ENCODE peak calls at places on chromosomes 13 and 19, in eight cellular contexts. One of them, this sample, is unnamed. For H3K9me3, the result is how much of the 10 kb centered on the place peaks cover.

GRCh38 chr13:28459911-28460310 is 35.0 kb downstream of the FLT1 start:
- DNase-seq in IMR-90: no peak
- DNase-seq in tibial artery: no peak
- DNase-seq in sigmoid colon: no peak
- DNase-seq in lower lobe of right lung: no peak
- DNase-seq in NT2/D1: no peak
- DNase-seq in left ventricle myocardium inferior: no peak
- DNase-seq in AG04450: no peak
- DNase-seq in this sample: no peak

GRCh38 chr19:19817357-19817756 is 4.2 kb downstream of the ZNF506 start:
- DNase-seq in IMR-90: no peak
- DNase-seq in tibial artery: no peak
- DNase-seq in sigmoid colon: no peak
- DNase-seq in lower lobe of right lung: no peak
- DNase-seq in NT2/D1: no peak
- DNase-seq in left ventricle myocardium inferior: no peak
- DNase-seq in AG04450: no peak
- DNase-seq in this sample: no peak

GRCh38 chr19:36605101-36605838 is at the start of gene ZNF382:
- DNase-seq in IMR-90: peak
- DNase-seq in tibial artery: peak
- DNase-seq in sigmoid colon: peak
- DNase-seq in lower lobe of right lung: peak
- DNase-seq in NT2/D1: no peak
- DNase-seq in left ventricle myocardium inferior: peak
- DNase-seq in AG04450: peak
- DNase-seq in this sample: peak

GRCh38 chr13:64993514-64994164 is 2236.5 kb downstream of the PCDH9 start:
- DNase-seq in IMR-90: no peak
- DNase-seq in tibial artery: no peak
- DNase-seq in sigmoid colon: no peak
- DNase-seq in lower lobe of right lung: no peak
- DNase-seq in NT2/D1: no peak
- DNase-seq in left ventricle myocardium inferior: no peak
- DNase-seq in AG04450: no peak
- DNase-seq in this sample: no peak

GRCh38 chr19:49103331-49104085 is 10.7 kb upstream of the LIN7B start:
- DNase-seq in IMR-90: no peak
- DNase-seq in tibial artery: no peak
- DNase-seq in sigmoid colon: no peak
- DNase-seq in lower lobe of right lung: no peak
- DNase-seq in NT2/D1: no peak
- DNase-seq in left ventricle myocardium inferior: no peak
- DNase-seq in AG04450: no peak
- DNase-seq in this sample: no peak

GRCh38 chr19:42216653-42217521 is 590 bp downstream of the DEDD2 start:
- DNase-seq in IMR-90: peak
- DNase-seq in tibial artery: no peak
- DNase-seq in sigmoid colon: peak
- DNase-seq in lower lobe of right lung: peak
- DNase-seq in NT2/D1: peak
- DNase-seq in left ventricle myocardium inferior: peak
- DNase-seq in AG04450: no peak
- DNase-seq in this sample: peak

GRCh38 chr19:18317998-18318800 is 4.7 kb downstream of the LSM4 start:
- DNase-seq in IMR-90: no peak
- DNase-seq in tibial artery: no peak
- DNase-seq in sigmoid colon: no peak
- DNase-seq in lower lobe of right lung: peak
- DNase-seq in NT2/D1: no peak
- DNase-seq in left ventricle myocardium inferior: peak
- DNase-seq in AG04450: no peak
- DNase-seq in this sample: no peak

GRCh38 chr19:29942404-29943261 is 594 bp downstream of the URI1 start:
- DNase-seq in IMR-90: no peak
- DNase-seq in tibial artery: peak
- DNase-seq in sigmoid colon: peak
- DNase-seq in lower lobe of right lung: peak
- DNase-seq in NT2/D1: no peak
- DNase-seq in left ventricle myocardium inferior: peak
- DNase-seq in AG04450: no peak
- DNase-seq in this sample: peak

GRCh38 chr19:34228762-34229161 is 25.6 kb upstream of the GARRE1 start:
- DNase-seq in IMR-90: no peak
- DNase-seq in tibial artery: no peak
- DNase-seq in sigmoid colon: no peak
- DNase-seq in lower lobe of right lung: no peak
- DNase-seq in NT2/D1: no peak
- DNase-seq in left ventricle myocardium inferior: no peak
- DNase-seq in AG04450: no peak
- DNase-seq in this sample: no peak

GRCh38 chr13:36131931-36132297 is 732 bp upstream of the DCLK1 start:
- DNase-seq in IMR-90: no peak
- DNase-seq in tibial artery: peak
- DNase-seq in sigmoid colon: peak
- DNase-seq in lower lobe of right lung: peak
- DNase-seq in NT2/D1: no peak
- DNase-seq in left ventricle myocardium inferior: peak
- DNase-seq in AG04450: no peak
- DNase-seq in this sample: no peak

GRCh38 chr13:95608640-95609280 is 35.7 kb downstream of the DZIP1 start:
- DNase-seq in IMR-90: no peak
- DNase-seq in tibial artery: no peak
- DNase-seq in sigmoid colon: no peak
- DNase-seq in lower lobe of right lung: no peak
- DNase-seq in NT2/D1: no peak
- DNase-seq in left ventricle myocardium inferior: no peak
- DNase-seq in AG04450: no peak
- DNase-seq in this sample: no peak

GRCh38 chr13:46296920-46297319 is 85.2 kb downstream of the LRRC63 start:
- DNase-seq in IMR-90: peak
- DNase-seq in tibial artery: no peak
- DNase-seq in sigmoid colon: no peak
- DNase-seq in lower lobe of right lung: no peak
- DNase-seq in NT2/D1: no peak
- DNase-seq in left ventricle myocardium inferior: no peak
- DNase-seq in AG04450: peak
- DNase-seq in this sample: no peak

GRCh38 chr13:32316030-32316344 is 679 bp downstream of the BRCA2 start:
- DNase-seq in IMR-90: no peak
- DNase-seq in tibial artery: no peak
- DNase-seq in sigmoid colon: no peak
- DNase-seq in lower lobe of right lung: no peak
- DNase-seq in NT2/D1: no peak
- DNase-seq in left ventricle myocardium inferior: no peak
- DNase-seq in AG04450: no peak
- DNase-seq in this sample: no peak

GRCh38 chr19:30590596-30591229 is 218.5 kb downstream of the ZNF536 start:
- DNase-seq in IMR-90: no peak
- DNase-seq in tibial artery: no peak
- DNase-seq in sigmoid colon: no peak
- DNase-seq in lower lobe of right lung: no peak
- DNase-seq in NT2/D1: no peak
- DNase-seq in left ventricle myocardium inferior: no peak
- DNase-seq in AG04450: no peak
- DNase-seq in this sample: no peak

GRCh38 chr19:44738161-44738535 is 10.4 kb upstream of the BCL3 start:
- DNase-seq in IMR-90: no peak
- DNase-seq in tibial artery: no peak
- DNase-seq in sigmoid colon: no peak
- DNase-seq in lower lobe of right lung: no peak
- DNase-seq in NT2/D1: no peak
- DNase-seq in left ventricle myocardium inferior: no peak
- DNase-seq in AG04450: no peak
- DNase-seq in this sample: no peak

GRCh38 chr19:44734357-44734756 is 14.2 kb upstream of the BCL3 start:
- DNase-seq in IMR-90: no peak
- DNase-seq in tibial artery: no peak
- DNase-seq in sigmoid colon: no peak
- DNase-seq in lower lobe of right lung: no peak
- DNase-seq in NT2/D1: no peak
- DNase-seq in left ventricle myocardium inferior: no peak
- DNase-seq in AG04450: no peak
- DNase-seq in this sample: no peak

GRCh38 chr19:44732235-44733014 is 16.1 kb upstream of the BCL3 start:
- DNase-seq in IMR-90: no peak
- DNase-seq in tibial artery: no peak
- DNase-seq in sigmoid colon: no peak
- DNase-seq in lower lobe of right lung: no peak
- DNase-seq in NT2/D1: no peak
- DNase-seq in left ventricle myocardium inferior: no peak
- DNase-seq in AG04450: no peak
- DNase-seq in this sample: no peak

GRCh38 chr19:44737238-44738160 is 11.0 kb upstream of the BCL3 start:
- DNase-seq in IMR-90: peak
- DNase-seq in tibial artery: no peak
- DNase-seq in sigmoid colon: no peak
- DNase-seq in lower lobe of right lung: no peak
- DNase-seq in NT2/D1: no peak
- DNase-seq in left ventricle myocardium inferior: no peak
- DNase-seq in AG04450: no peak
- DNase-seq in this sample: no peak

GRCh38 chr19:44735011-44735410 is 13.5 kb upstream of the BCL3 start:
- DNase-seq in IMR-90: no peak
- DNase-seq in tibial artery: no peak
- DNase-seq in sigmoid colon: no peak
- DNase-seq in lower lobe of right lung: no peak
- DNase-seq in NT2/D1: no peak
- DNase-seq in left ventricle myocardium inferior: no peak
- DNase-seq in AG04450: no peak
- DNase-seq in this sample: no peak
- H3K9me3 ChIP-seq in IMR-90: under half
- H3K9me3 ChIP-seq in tibial artery: under half
- H3K9me3 ChIP-seq in sigmoid colon: under half
- H3K9me3 ChIP-seq in lower lobe of right lung: under half
- H3K9me3 ChIP-seq in NT2/D1: under half
- H3K9me3 ChIP-seq in left ventricle myocardium inferior: under half
- H3K9me3 ChIP-seq in AG04450: under half
- H3K9me3 ChIP-seq in this sample: under half

GRCh38 chr19:27673986-27674385 is 1539.0 kb downstream of the UQCRFS1 start:
- DNase-seq in IMR-90: no peak
- DNase-seq in tibial artery: no peak
- DNase-seq in sigmoid colon: no peak
- DNase-seq in lower lobe of right lung: no peak
- DNase-seq in NT2/D1: no peak
- DNase-seq in left ventricle myocardium inferior: no peak
- DNase-seq in AG04450: no peak
- DNase-seq in this sample: no peak
- H3K9me3 ChIP-seq in IMR-90: under half
- H3K9me3 ChIP-seq in tibial artery: under half
- H3K9me3 ChIP-seq in sigmoid colon: under half
- H3K9me3 ChIP-seq in lower lobe of right lung: under half
- H3K9me3 ChIP-seq in NT2/D1: under half
- H3K9me3 ChIP-seq in left ventricle myocardium inferior: under half
- H3K9me3 ChIP-seq in AG04450: under half
- H3K9me3 ChIP-seq in this sample: under half

DNA sequence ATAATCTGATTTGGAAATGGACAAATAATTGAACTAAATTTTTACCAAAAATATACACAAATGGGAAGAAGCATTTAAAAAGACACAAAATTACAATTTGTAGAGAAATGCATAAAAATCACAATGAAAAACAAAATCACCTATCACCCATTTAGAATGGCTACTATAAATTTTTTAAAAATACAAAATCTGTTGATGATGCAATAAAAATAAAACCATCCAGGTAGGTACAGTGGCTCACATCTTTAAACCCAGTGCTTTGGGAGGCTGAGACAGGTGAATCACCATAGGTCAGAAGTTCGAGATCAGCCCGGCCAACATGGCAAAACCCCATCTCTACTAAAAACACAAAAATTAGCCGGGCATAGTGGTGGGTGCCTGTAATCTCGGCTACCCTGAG is 23.5 kb downstream of the ZNF43 start:
- DNase-seq in IMR-90: no peak
- DNase-seq in tibial artery: no peak
- DNase-seq in sigmoid colon: no peak
- DNase-seq in lower lobe of right lung: no peak
- DNase-seq in NT2/D1: no peak
- DNase-seq in left ventricle myocardium inferior: no peak
- DNase-seq in AG04450: no peak
- DNase-seq in this sample: no peak
- H3K9me3 ChIP-seq in IMR-90: half or more
- H3K9me3 ChIP-seq in tibial artery: half or more
- H3K9me3 ChIP-seq in sigmoid colon: under half
- H3K9me3 ChIP-seq in lower lobe of right lung: half or more
- H3K9me3 ChIP-seq in NT2/D1: half or more
- H3K9me3 ChIP-seq in left ventricle myocardium inferior: half or more
- H3K9me3 ChIP-seq in AG04450: under half
- H3K9me3 ChIP-seq in this sample: under half

GRCh38 chr19:7788933-7789323 is 25.9 kb downstream of the CLEC4M start:
- DNase-seq in IMR-90: no peak
- DNase-seq in tibial artery: no peak
- DNase-seq in sigmoid colon: no peak
- DNase-seq in lower lobe of right lung: no peak
- DNase-seq in NT2/D1: no peak
- DNase-seq in left ventricle myocardium inferior: no peak
- DNase-seq in AG04450: no peak
- DNase-seq in this sample: no peak
- H3K9me3 ChIP-seq in IMR-90: under half
- H3K9me3 ChIP-seq in tibial artery: under half
- H3K9me3 ChIP-seq in sigmoid colon: under half
- H3K9me3 ChIP-seq in lower lobe of right lung: under half
- H3K9me3 ChIP-seq in NT2/D1: under half
- H3K9me3 ChIP-seq in left ventricle myocardium inferior: under half
- H3K9me3 ChIP-seq in AG04450: under half
- H3K9me3 ChIP-seq in this sample: under half

This sample was measured in HAP-1.